ENCODE peak calls at places on chromosomes 7 and 10, in four cellular contexts. B, G, F and S are unnamed samples.

GRCh38 chr10:79401015-79401921 is 44.2 kb downstream of the ZCCHC24 start:
- DNase-seq in B (no peak), G (no peak), F (no peak), S (peak)

GRCh38 chr7:145729701-145730100 is 386.9 kb upstream of the CNTNAP2 start:
- DNase-seq in B (no peak), G (no peak), F (no peak), S (no peak)

GRCh38 chr10:102120987-102121738 is 995 bp upstream of the LDB1 start:
- DNase-seq in B (peak), G (peak), F (no peak), S (peak)

GRCh38 chr7:101124376-101125056 is 2.4 kb upstream of the SERPINE1 start:
- DNase-seq in B (no peak), G (peak), F (no peak), S (no peak)

GRCh38 chr10:70430489-70431445 is 10.7 kb downstream of the NODAL start:
- DNase-seq in B (no peak), G (peak), F (no peak), S (peak)

GRCh38 chr7:122430710-122431109 is 126.2 kb upstream of the FEZF1 start:
- DNase-seq in B (no peak), G (no peak), F (no peak), S (no peak)

GRCh38 chr7:100515072-100515532 is 23.9 kb upstream of the AGFG2 start:
- DNase-seq in B (no peak), G (peak), F (no peak), S (no peak)

GRCh38 chr10:51699475-51700227 is at the start of gene CSTF2T:
- DNase-seq in B (peak), G (peak), F (peak), S (peak)

GRCh38 chr7:54252256-54253035 is 289.7 kb upstream of the VSTM2A start:
- DNase-seq in B (no peak), G (no peak), F (no peak), S (no peak)